ENCODE peak calls at places on chromosomes 4 and X, in four cellular contexts. X, R, V and H are unnamed samples.

GRCh38 chr4:19651481-19651880 is 600.2 kb upstream of the SLIT2 start:
- DNase-seq in V (no peak), R (no peak), X (no peak), H (no peak)

GRCh38 chrX:78673256-78673655 is 14.1 kb upstream of the RTL3 start:
- DNase-seq in R (no peak), X (no peak), V (no peak), H (no peak)

GRCh38 chr4:118941149-118941548 is 52.5 kb downstream of the SYNPO2 start:
- DNase-seq in V (no peak), X (no peak), R (peak), H (no peak)

GRCh38 chr4:94939791-94940530 is 182.2 kb downstream of the BMPR1B start:
- DNase-seq in X (no peak), R (peak), V (no peak), H (no peak)

GRCh38 chrX:38870386-38870895 is 69.2 kb downstream of the MID1IP1 start:
- DNase-seq in R (no peak), X (no peak), V (no peak), H (no peak)

GRCh38 chr4:128940966-128941365 is 131.5 kb downstream of the JADE1 start:
- DNase-seq in X (no peak), R (no peak), V (no peak), H (no peak)

GRCh38 chr4:57044279-57044678 is 65.6 kb downstream of the POLR2B start:
- DNase-seq in R (peak), X (no peak), V (no peak), H (no peak)

GRCh38 chr4:26896636-26897035 is 36.0 kb downstream of the STIM2 start:
- DNase-seq in X (peak), V (no peak), R (peak), H (no peak)

GRCh38 chrX:48466696-48467095 is 3.4 kb downstream of the SLC38A5 start:
- DNase-seq in V (peak), X (no peak), R (no peak), H (no peak)

GRCh38 chrX:134717698-134718328 is 59.5 kb upstream of the PLAC1 start:
- DNase-seq in X (no peak), V (no peak), R (peak), H (no peak)

GRCh38 chr4:70577220-70577927 is 14.7 kb upstream of the AMBN start:
- DNase-seq in X (no peak), V (peak), R (no peak), H (no peak)

GRCh38 chr4:1205641-1206298 is 33.4 kb upstream of the SPON2 start:
- DNase-seq in V (no peak), X (no peak), R (no peak), H (peak)

GRCh38 chr4:86845593-86845992 is 3.6 kb downstream of the SLC10A6 start:
- DNase-seq in X (no peak), R (no peak), V (no peak), H (no peak)

DNA sequence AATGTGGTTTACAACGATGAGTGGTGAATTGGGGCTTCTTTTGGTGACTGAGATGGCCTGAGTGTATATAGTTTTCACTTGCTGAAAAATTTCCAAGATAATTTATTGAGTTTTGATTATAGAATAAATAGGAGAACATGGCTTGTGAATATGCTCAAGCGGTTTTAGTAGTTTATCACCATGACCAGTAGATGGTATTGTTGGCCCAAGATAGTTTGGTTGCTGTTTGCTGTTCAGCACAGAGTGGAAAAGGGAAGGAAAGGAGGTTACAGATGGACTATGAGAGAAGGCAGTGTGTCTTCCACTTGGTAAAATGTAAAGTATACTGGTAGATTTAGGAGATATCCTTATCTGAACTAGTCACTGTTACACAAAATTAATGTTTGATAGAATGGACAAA is 55.8 kb upstream of the POU4F2 start:
- DNase-seq in R (peak), X (no peak), V (no peak), H (no peak)
- TF ChIP-seq CTCF in R (no peak), X (no peak), V (no peak), H (peak)

DNA sequence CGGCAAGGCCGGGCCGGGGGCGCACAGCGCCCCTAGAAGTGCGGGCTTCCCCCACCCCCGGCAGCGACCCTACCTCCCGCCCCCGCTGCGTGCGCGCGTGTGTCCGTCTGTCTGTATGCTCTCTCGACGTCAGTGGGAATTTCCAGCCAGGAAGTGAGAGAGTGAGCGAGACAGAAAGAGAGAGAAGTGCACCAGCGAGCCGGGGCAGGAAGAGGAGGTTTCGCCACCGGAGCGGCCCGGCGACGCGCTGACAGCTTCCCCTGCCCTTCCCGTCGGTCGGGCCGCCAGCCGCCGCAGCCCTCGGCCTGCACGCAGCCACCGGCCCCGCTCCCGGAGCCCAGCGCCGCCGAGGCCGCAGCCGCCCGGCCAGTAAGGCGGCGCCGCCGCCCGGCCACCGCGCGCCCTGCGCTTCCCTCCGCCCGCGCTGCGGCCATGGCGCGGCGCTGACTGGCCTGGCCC is at the start of gene NFKB1:
- DNase-seq in X (peak), R (peak), V (no peak), H (no peak)
- TF ChIP-seq CTCF in X (no peak), R (no peak), V (no peak), H (no peak)

GRCh38 chr4:36039031-36039430 is 205.3 kb downstream of the ARAP2 start:
- DNase-seq in V (no peak), R (no peak), X (no peak), H (no peak)
- TF ChIP-seq CTCF in V (no peak), R (no peak), X (no peak), H (no peak)

GRCh38 chrX:136473663-136474062 is 14.1 kb upstream of the BRS3 start:
- DNase-seq in V (no peak), R (no peak), X (no peak), H (no peak)

GRCh38 chrX:136475236-136475635 is 12.5 kb upstream of the BRS3 start:
- DNase-seq in R (no peak), V (no peak), X (no peak), H (no peak)

GRCh38 chrX:136480383-136480782 is 7.4 kb upstream of the BRS3 start:
- DNase-seq in R (no peak), X (no peak), V (no peak), H (no peak)

GRCh38 chrX:136476501-136476900 is 11.2 kb upstream of the BRS3 start:
- DNase-seq in R (no peak), X (no peak), V (no peak), H (no peak)

DNA sequence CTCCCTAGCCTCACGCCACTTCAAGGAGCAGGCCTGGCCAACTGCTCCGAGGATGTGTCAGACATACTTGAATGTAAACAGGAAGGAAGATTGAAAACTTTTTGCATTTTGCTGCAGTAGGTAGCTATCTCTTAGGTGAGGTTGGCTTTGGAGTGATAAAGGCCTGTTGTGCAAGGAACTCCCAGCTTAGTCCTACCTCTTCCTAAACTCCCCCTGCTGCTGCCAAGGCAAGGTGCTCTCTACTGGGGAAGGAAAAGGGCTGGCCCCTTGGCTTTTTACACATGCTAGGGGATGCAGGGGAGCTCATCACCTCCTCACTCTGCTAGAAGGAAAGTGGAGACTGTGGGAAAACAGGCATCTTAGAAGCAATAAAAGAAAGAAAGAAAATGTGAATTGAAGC is 10.7 kb upstream of the BRS3 start:
- DNase-seq in R (no peak), X (no peak), V (no peak), H (no peak)
- TF ChIP-seq CTCF in R (no peak), X (no peak), V (no peak), H (no peak)

DNA sequence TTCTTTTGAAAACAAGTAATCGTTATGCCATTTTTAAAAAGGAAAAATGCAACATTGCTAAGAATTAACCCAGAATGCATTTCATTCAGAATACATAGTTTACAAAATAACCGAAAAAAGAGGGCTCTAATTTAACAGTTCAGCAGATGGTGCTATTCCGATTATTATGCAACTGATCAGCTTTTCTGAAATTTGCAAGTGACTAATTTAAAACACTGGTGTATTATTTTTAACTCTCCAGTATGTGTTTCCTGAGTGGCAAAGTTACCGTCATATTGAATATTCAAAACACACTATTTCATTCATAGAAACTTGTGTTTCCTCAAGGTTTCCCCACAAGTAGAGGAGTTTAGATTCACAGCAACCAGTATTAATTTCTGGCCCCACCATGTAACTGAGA is 21.1 kb downstream of the ZBTB49 start:
- DNase-seq in R (no peak), X (no peak), V (no peak), H (no peak)
- TF ChIP-seq CTCF in R (no peak), X (no peak), V (no peak), H (no peak)

DNA sequence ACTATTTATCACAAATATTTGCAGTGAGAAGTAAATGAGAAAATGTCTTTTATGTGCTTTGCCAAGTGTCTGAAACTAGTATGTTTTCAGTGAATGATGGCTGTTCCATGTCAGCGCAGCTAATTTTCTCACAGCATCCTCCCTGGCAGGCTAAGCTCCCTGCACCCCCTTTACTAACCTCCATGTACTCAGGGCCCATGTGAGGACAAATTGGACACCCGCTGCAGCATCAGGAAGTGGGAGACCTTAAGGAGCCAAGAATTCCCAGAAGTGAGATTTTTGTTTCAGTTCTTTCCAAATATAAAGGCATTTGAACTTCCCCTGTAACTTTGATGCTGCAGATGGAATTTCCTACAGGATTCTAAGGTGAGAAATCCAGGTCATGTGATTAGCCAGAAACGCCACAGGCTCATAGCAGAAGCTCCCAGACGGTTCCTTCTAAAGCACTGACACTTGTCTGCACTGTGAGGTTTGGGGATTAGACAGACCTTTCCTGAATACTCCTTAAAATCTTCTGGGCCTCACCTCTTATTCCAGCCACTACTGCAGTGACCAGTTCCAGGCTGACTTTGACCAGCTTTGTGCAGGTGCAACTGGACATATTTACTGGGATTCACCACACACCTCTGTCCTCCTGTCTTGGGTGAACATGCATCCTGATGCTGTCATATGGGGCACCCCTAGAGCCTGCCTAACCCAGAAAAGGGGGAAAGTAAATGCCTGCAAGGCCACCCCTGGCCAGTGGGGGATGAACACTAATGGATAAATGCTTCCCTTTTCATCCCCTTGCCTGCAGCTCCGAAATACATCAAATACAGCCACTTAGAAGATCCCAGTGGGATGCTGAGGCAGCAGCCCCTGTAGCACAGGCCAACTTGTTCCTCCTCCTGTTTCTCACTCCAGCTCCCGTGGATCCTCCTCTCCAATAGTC is 45.9 kb downstream of the LGI2 start:
- DNase-seq in V (no peak), R (no peak), X (no peak), H (no peak)
- TF ChIP-seq CTCF in V (no peak), R (peak), X (peak), H (peak)

DNA sequence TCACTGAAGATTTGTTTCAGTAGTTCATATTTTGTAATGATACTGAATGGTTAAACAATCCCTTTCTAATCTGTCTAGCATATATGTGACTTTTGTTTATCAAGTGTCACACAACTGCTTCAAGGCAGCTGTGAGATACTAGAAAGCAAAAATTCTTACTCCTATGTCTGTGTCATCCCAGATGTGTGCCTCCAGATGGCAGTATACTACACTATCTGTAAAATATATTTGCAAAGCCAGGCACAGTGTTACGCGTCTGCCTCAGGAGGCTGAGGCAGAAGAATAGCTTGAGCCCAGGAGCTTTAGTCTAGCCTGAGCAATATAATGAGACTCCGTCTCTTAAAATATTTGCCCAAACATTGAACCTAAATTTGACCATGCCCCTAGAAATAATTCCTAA is 4.0 kb downstream of the NUDT10 start:
- DNase-seq in R (peak), X (no peak), V (peak), H (no peak)
- TF ChIP-seq CTCF in R (peak), X (peak), V (peak), H (peak)